ENCODE peak calls at places on chromosome 7, in four cellular contexts. One of them, this sample, is unnamed.

GRCh38 chr7:80236696-80237095 is 102.1 kb downstream of the GNAI1 start:
- DNase-seq in choroid plexus epithelial cell: no peak
- DNase-seq in MCF 10A: no peak
- DNase-seq in progenitor cell of endocrine pancreas: no peak
- DNase-seq in this sample: no peak

GRCh38 chr7:116689787-116690186 is 17.8 kb downstream of the MET start:
- DNase-seq in MCF 10A: no peak
- DNase-seq in progenitor cell of endocrine pancreas: no peak
- DNase-seq in choroid plexus epithelial cell: no peak
- DNase-seq in this sample: no peak

GRCh38 chr7:84191261-84191660 is 3.3 kb downstream of the SEMA3A start:
- DNase-seq in MCF 10A: no peak
- DNase-seq in choroid plexus epithelial cell: no peak
- DNase-seq in progenitor cell of endocrine pancreas: no peak
- DNase-seq in this sample: no peak

GRCh38 chr7:66748791-66749190 is 8.3 kb downstream of the RABGEF1 start:
- DNase-seq in progenitor cell of endocrine pancreas: no peak
- DNase-seq in MCF 10A: no peak
- DNase-seq in choroid plexus epithelial cell: peak
- DNase-seq in this sample: no peak

GRCh38 chr7:151014950-151015349 is 9.3 kb downstream of the ATG9B start:
- DNase-seq in choroid plexus epithelial cell: no peak
- DNase-seq in MCF 10A: peak
- DNase-seq in progenitor cell of endocrine pancreas: no peak
- DNase-seq in this sample: no peak

GRCh38 chr7:25009271-25009670 is 29.3 kb upstream of the OSBPL3 start:
- DNase-seq in choroid plexus epithelial cell: peak
- DNase-seq in progenitor cell of endocrine pancreas: no peak
- DNase-seq in MCF 10A: peak
- DNase-seq in this sample: no peak

GRCh38 chr7:129163875-129164544 is 19.5 kb downstream of the TSPAN33 start:
- DNase-seq in MCF 10A: peak
- DNase-seq in choroid plexus epithelial cell: peak
- DNase-seq in progenitor cell of endocrine pancreas: no peak
- DNase-seq in this sample: no peak

GRCh38 chr7:112898432-112899290 is 108.5 kb upstream of the TMEM168 start:
- DNase-seq in MCF 10A: peak
- DNase-seq in choroid plexus epithelial cell: peak
- DNase-seq in progenitor cell of endocrine pancreas: peak
- DNase-seq in this sample: no peak

GRCh38 chr7:113159746-113160339 is 41.5 kb upstream of the SMIM30 start:
- DNase-seq in MCF 10A: peak
- DNase-seq in progenitor cell of endocrine pancreas: no peak
- DNase-seq in choroid plexus epithelial cell: peak
- DNase-seq in this sample: no peak

GRCh38 chr7:79091661-79092060 is 361.8 kb downstream of the MAGI2 start:
- DNase-seq in choroid plexus epithelial cell: peak
- DNase-seq in progenitor cell of endocrine pancreas: no peak
- DNase-seq in MCF 10A: no peak
- DNase-seq in this sample: no peak

GRCh38 chr7:132073920-132074589 is 502.2 kb downstream of the PLXNA4 start:
- DNase-seq in choroid plexus epithelial cell: no peak
- DNase-seq in MCF 10A: no peak
- DNase-seq in progenitor cell of endocrine pancreas: no peak
- DNase-seq in this sample: no peak

GRCh38 chr7:137045573-137045972 is 177.1 kb downstream of the CHRM2 start:
- DNase-seq in choroid plexus epithelial cell: no peak
- DNase-seq in MCF 10A: no peak
- DNase-seq in progenitor cell of endocrine pancreas: no peak
- DNase-seq in this sample: no peak

GRCh38 chr7:116713918-116714317 is 41.9 kb downstream of the MET start:
- DNase-seq in choroid plexus epithelial cell: no peak
- DNase-seq in progenitor cell of endocrine pancreas: no peak
- DNase-seq in MCF 10A: no peak
- DNase-seq in this sample: no peak

GRCh38 chr7:92259610-92260247 is 14.0 kb downstream of the ANKIB1 start:
- DNase-seq in choroid plexus epithelial cell: no peak
- DNase-seq in MCF 10A: no peak
- DNase-seq in progenitor cell of endocrine pancreas: no peak
- DNase-seq in this sample: no peak

GRCh38 chr7:140084142-140084655 is 21.4 kb upstream of the PARP12 start:
- DNase-seq in choroid plexus epithelial cell: no peak
- DNase-seq in progenitor cell of endocrine pancreas: no peak
- DNase-seq in MCF 10A: no peak
- DNase-seq in this sample: no peak

GRCh38 chr7:138575897-138576428 is 115.9 kb downstream of the TRIM24 start:
- DNase-seq in choroid plexus epithelial cell: peak
- DNase-seq in MCF 10A: no peak
- DNase-seq in progenitor cell of endocrine pancreas: no peak
- DNase-seq in this sample: no peak

GRCh38 chr7:130208511-130208910 is 851 bp downstream of the SSMEM1 start:
- DNase-seq in choroid plexus epithelial cell: no peak
- DNase-seq in progenitor cell of endocrine pancreas: no peak
- DNase-seq in MCF 10A: no peak
- DNase-seq in this sample: no peak

GRCh38 chr7:130205084-130205947 is at the start of gene TMEM209:
- DNase-seq in choroid plexus epithelial cell: peak
- DNase-seq in progenitor cell of endocrine pancreas: peak
- DNase-seq in MCF 10A: peak
- DNase-seq in this sample: peak

GRCh38 chr7:130207642-130208041 is at the start of gene SSMEM1:
- DNase-seq in progenitor cell of endocrine pancreas: no peak
- DNase-seq in choroid plexus epithelial cell: peak
- DNase-seq in MCF 10A: peak
- DNase-seq in this sample: no peak

GRCh38 chr7:130210181-130210935 is 2.7 kb downstream of the SSMEM1 start:
- DNase-seq in choroid plexus epithelial cell: peak
- DNase-seq in MCF 10A: peak
- DNase-seq in progenitor cell of endocrine pancreas: no peak
- DNase-seq in this sample: no peak

GRCh38 chr7:130207033-130207432 is 627 bp upstream of the SSMEM1 start:
- DNase-seq in progenitor cell of endocrine pancreas: no peak
- DNase-seq in choroid plexus epithelial cell: peak
- DNase-seq in MCF 10A: no peak
- DNase-seq in this sample: no peak
- TF ChIP-seq CTCF in progenitor cell of endocrine pancreas: no peak
- TF ChIP-seq CTCF in choroid plexus epithelial cell: peak
- TF ChIP-seq CTCF in MCF 10A: no peak
- TF ChIP-seq CTCF in this sample: peak

GRCh38 chr7:45623157-45623556 is 49.0 kb downstream of the ADCY1 start:
- DNase-seq in choroid plexus epithelial cell: no peak
- DNase-seq in progenitor cell of endocrine pancreas: no peak
- DNase-seq in MCF 10A: no peak
- DNase-seq in this sample: no peak

GRCh38 chr7:45622058-45622457 is 47.9 kb downstream of the ADCY1 start:
- DNase-seq in choroid plexus epithelial cell: no peak
- DNase-seq in progenitor cell of endocrine pancreas: no peak
- DNase-seq in MCF 10A: no peak
- DNase-seq in this sample: no peak

DNA sequence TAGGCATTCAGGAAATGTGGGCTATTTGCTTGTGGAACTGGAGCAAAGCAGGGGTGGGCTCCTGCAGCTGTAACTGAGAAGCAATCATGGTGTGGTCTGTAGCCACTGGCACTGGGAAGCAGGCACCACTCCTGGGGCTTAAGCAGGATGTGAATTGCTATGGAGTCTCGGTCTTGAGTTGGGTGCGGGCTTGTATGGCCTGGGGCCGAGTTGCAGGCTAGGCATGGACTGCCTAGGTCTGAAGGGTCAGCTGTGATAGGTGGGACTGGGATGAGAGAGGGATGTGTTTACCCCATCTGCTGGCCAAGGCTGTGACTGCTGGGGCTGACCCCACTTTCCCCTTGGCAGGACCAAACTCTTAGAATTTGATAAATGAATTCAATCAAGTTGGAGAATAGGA is 43.0 kb downstream of the ADCY1 start:
- DNase-seq in choroid plexus epithelial cell: no peak
- DNase-seq in MCF 10A: no peak
- DNase-seq in progenitor cell of endocrine pancreas: no peak
- DNase-seq in this sample: no peak
- TF ChIP-seq CTCF in choroid plexus epithelial cell: no peak
- TF ChIP-seq CTCF in MCF 10A: no peak
- TF ChIP-seq CTCF in progenitor cell of endocrine pancreas: no peak
- TF ChIP-seq CTCF in this sample: no peak

DNA sequence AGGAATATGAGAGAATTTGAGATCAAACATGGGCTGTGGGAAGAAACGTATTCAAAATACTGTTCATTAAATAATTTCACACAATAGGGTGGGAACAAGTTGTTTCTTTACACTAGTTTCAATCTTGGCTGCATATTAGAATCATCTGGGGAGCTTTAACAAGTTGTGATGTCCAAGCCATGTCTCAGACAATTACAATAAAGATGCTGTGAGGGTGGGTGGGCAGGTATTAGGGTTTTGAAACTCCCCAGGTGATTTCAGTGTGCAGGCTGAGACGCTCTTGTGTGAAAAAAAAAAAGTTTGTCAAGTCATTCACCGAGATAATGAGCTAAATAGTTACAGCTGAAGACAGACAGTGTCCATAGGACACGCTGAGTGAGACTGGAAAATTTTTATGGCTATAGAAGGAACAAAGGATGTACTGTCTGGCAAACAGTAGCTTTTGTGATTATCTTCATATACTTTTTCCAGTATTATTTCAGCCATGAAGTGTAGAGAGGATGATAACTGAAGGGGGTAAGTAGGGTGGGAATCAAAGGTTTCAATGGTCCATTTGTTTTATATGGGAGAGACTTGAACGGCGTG is 12.6 kb upstream of the LAMB4 start:
- DNase-seq in choroid plexus epithelial cell: no peak
- DNase-seq in progenitor cell of endocrine pancreas: no peak
- DNase-seq in MCF 10A: no peak
- DNase-seq in this sample: no peak
- TF ChIP-seq CTCF in choroid plexus epithelial cell: no peak
- TF ChIP-seq CTCF in progenitor cell of endocrine pancreas: no peak
- TF ChIP-seq CTCF in MCF 10A: no peak
- TF ChIP-seq CTCF in this sample: no peak

GRCh38 chr7:37920619-37921339 is at the start of gene EPDR1:
- DNase-seq in MCF 10A: no peak
- DNase-seq in progenitor cell of endocrine pancreas: peak
- DNase-seq in choroid plexus epithelial cell: no peak
- DNase-seq in this sample: peak

GRCh38 chr7:37916673-37917660 is at the start of gene SFRP4:
- DNase-seq in MCF 10A: peak
- DNase-seq in progenitor cell of endocrine pancreas: peak
- DNase-seq in choroid plexus epithelial cell: peak
- DNase-seq in this sample: peak

GRCh38 chr7:37920305-37920618 is 178 bp upstream of the EPDR1 start:
- DNase-seq in choroid plexus epithelial cell: no peak
- DNase-seq in progenitor cell of endocrine pancreas: no peak
- DNase-seq in MCF 10A: no peak
- DNase-seq in this sample: no peak

GRCh38 chr7:37916017-37916672 is 472 bp downstream of the SFRP4 start:
- DNase-seq in MCF 10A: no peak
- DNase-seq in progenitor cell of endocrine pancreas: no peak
- DNase-seq in choroid plexus epithelial cell: no peak
- DNase-seq in this sample: no peak

DNA sequence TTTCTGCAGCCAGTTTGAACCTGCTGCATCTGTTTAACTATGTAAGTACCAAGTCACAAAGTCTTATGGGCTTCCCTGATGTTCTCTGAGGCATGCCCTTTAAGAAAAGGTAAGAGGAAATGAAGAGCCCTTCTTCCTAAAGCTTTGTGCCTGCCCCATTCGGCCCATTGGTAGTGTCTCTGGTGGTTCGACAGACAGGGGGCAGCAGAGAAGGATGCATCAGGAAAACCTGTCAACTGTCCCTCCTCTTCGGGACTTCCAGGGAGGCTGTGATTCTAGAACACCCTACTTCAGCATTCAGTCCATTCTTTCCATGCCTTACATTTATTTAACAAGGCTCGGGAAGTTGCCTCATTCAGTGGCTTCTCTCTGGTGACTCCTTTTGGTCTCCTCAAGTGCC is 1.9 kb upstream of the SFRP4 start:
- DNase-seq in progenitor cell of endocrine pancreas: no peak
- DNase-seq in choroid plexus epithelial cell: no peak
- DNase-seq in MCF 10A: no peak
- DNase-seq in this sample: no peak
- TF ChIP-seq CTCF in progenitor cell of endocrine pancreas: no peak
- TF ChIP-seq CTCF in choroid plexus epithelial cell: no peak
- TF ChIP-seq CTCF in MCF 10A: no peak
- TF ChIP-seq CTCF in this sample: peak

This sample was measured in type B pancreatic cell.